ENCODE peak calls at places on chromosomes 12 and 14, in eight cellular contexts. N is left lobe of liver; U is iPS-NIHi11; L is CD8-positive, alpha-beta memory T cell; P is astrocyte of the cerebellum; F is HEK293T; A is activated effector memory CD4-positive, alpha-beta T cell treated with Interleukin-2 at 50 U/mL for 16 hours; K is NCI-H345. C is an unnamed sample.

GRCh38 chr12:103182299-103182698 is 224.8 kb downstream of the ASCL1 start:
- DNase-seq in N (no peak), U (no peak), L (no peak), P (no peak), F (no peak), A (no peak), K (no peak), C (no peak)

GRCh38 chr14:87131879-87132278 is 861.1 kb downstream of the GALC start:
- DNase-seq in N (no peak), U (no peak), L (no peak), P (no peak), F (no peak), A (no peak), K (peak), C (no peak)

GRCh38 chr12:82688035-82688501 is 1.4 kb downstream of the TMTC2 start:
- DNase-seq in N (no peak), U (no peak), L (peak), P (no peak), F (no peak), A (no peak), K (peak), C (no peak)

GRCh38 chr12:123075092-123075491 is 75.8 kb downstream of the PITPNM2 start:
- DNase-seq in N (no peak), U (no peak), L (no peak), P (no peak), F (no peak), A (no peak), K (peak), C (peak)

GRCh38 chr14:22489247-22489551 is 99.8 kb downstream of the DAD1 start:
- DNase-seq in N (no peak), U (no peak), L (no peak), P (no peak), F (no peak), A (no peak), K (no peak), C (no peak)

GRCh38 chr14:61527325-61528100 is 167.8 kb upstream of the HIF1A start:
- DNase-seq in N (no peak), U (no peak), L (no peak), P (no peak), F (no peak), A (no peak), K (no peak), C (no peak)

GRCh38 chr12:80154261-80154660 is 54.9 kb downstream of the OTOGL start:
- DNase-seq in N (no peak), U (no peak), L (no peak), P (no peak), F (no peak), A (no peak), K (no peak), C (no peak)

GRCh38 chr14:34211732-34212131 is 250.3 kb downstream of the SPTSSA start:
- DNase-seq in N (no peak), U (no peak), L (no peak), P (no peak), F (no peak), A (no peak), K (no peak), C (peak)

GRCh38 chr12:65720136-65720535 is 104.1 kb upstream of the HMGA2 start:
- DNase-seq in N (no peak), U (no peak), L (no peak), P (no peak), F (no peak), A (no peak), K (no peak), C (no peak)

GRCh38 chr12:92196368-92196767 is 50.7 kb upstream of the BTG1 start:
- DNase-seq in N (no peak), U (no peak), L (no peak), P (no peak), F (no peak), A (no peak), K (no peak), C (no peak)

GRCh38 chr14:95679148-95679547 is 7.1 kb upstream of the TCL1B start:
- DNase-seq in N (peak), U (no peak), L (no peak), P (no peak), F (no peak), A (no peak), K (peak), C (no peak)

GRCh38 chr12:57853864-57854556 is 7.5 kb upstream of the CTDSP2 start:
- DNase-seq in N (no peak), U (no peak), L (no peak), P (no peak), F (no peak), A (no peak), K (no peak), C (no peak)

GRCh38 chr12:28568083-28568482 is 377.8 kb downstream of the CCDC91 start:
- DNase-seq in N (no peak), U (no peak), L (no peak), P (no peak), F (no peak), A (no peak), K (no peak), C (no peak)